ENCODE peak calls at places on chromosomes 6 and 20, in six cellular contexts. One of them, this sample, is unnamed.

GRCh38 chr6:148324297-148325007 is 18.2 kb upstream of the SASH1 start:
- DNase-seq in mesendoderm: no peak
- DNase-seq in uterus: no peak
- DNase-seq in substantia nigra: no peak
- DNase-seq in right cardiac atrium: no peak
- DNase-seq in stomach: no peak
- DNase-seq in this sample: no peak

GRCh38 chr20:45947110-45947866 is 12.8 kb downstream of the PCIF1 start:
- DNase-seq in mesendoderm: no peak
- DNase-seq in uterus: no peak
- DNase-seq in substantia nigra: no peak
- DNase-seq in right cardiac atrium: no peak
- DNase-seq in stomach: no peak
- DNase-seq in this sample: no peak

GRCh38 chr6:103570431-103570830 is 1289.3 kb downstream of the HACE1 start:
- DNase-seq in mesendoderm: no peak
- DNase-seq in uterus: no peak
- DNase-seq in substantia nigra: no peak
- DNase-seq in right cardiac atrium: no peak
- DNase-seq in stomach: no peak
- DNase-seq in this sample: peak

GRCh38 chr6:52213127-52213526 is 27.0 kb downstream of the IL17A start:
- DNase-seq in mesendoderm: peak
- DNase-seq in uterus: no peak
- DNase-seq in substantia nigra: no peak
- DNase-seq in right cardiac atrium: no peak
- DNase-seq in stomach: no peak
- DNase-seq in this sample: no peak

GRCh38 chr20:57092112-57092899 is 174.1 kb downstream of the BMP7 start:
- DNase-seq in mesendoderm: peak
- DNase-seq in uterus: peak
- DNase-seq in substantia nigra: peak
- DNase-seq in right cardiac atrium: peak
- DNase-seq in stomach: peak
- DNase-seq in this sample: no peak

GRCh38 chr20:25273541-25274358 is 25.9 kb downstream of the PYGB start:
- DNase-seq in mesendoderm: no peak
- DNase-seq in uterus: peak
- DNase-seq in substantia nigra: no peak
- DNase-seq in right cardiac atrium: peak
- DNase-seq in stomach: peak
- DNase-seq in this sample: no peak

GRCh38 chr6:27119761-27120160 is 127.7 kb upstream of the PRSS16 start:
- DNase-seq in mesendoderm: no peak
- DNase-seq in uterus: no peak
- DNase-seq in substantia nigra: no peak
- DNase-seq in right cardiac atrium: no peak
- DNase-seq in stomach: no peak
- DNase-seq in this sample: no peak

GRCh38 chr6:82963527-82963926 is 102.1 kb downstream of the UBE3D start:
- DNase-seq in mesendoderm: peak
- DNase-seq in uterus: no peak
- DNase-seq in substantia nigra: no peak
- DNase-seq in right cardiac atrium: no peak
- DNase-seq in stomach: no peak
- DNase-seq in this sample: no peak

GRCh38 chr20:64119681-64120341 is 12.4 kb upstream of the NPBWR2 start:
- DNase-seq in mesendoderm: no peak
- DNase-seq in uterus: no peak
- DNase-seq in substantia nigra: no peak
- DNase-seq in right cardiac atrium: peak
- DNase-seq in stomach: no peak
- DNase-seq in this sample: no peak

GRCh38 chr6:122553697-122554096 is 56.5 kb upstream of the PKIB start:
- DNase-seq in mesendoderm: no peak
- DNase-seq in uterus: no peak
- DNase-seq in substantia nigra: no peak
- DNase-seq in right cardiac atrium: no peak
- DNase-seq in stomach: no peak
- DNase-seq in this sample: no peak

GRCh38 chr6:123214433-123214832 is 218.4 kb downstream of the CLVS2 start:
- DNase-seq in mesendoderm: no peak
- DNase-seq in uterus: no peak
- DNase-seq in substantia nigra: no peak
- DNase-seq in right cardiac atrium: no peak
- DNase-seq in stomach: no peak
- DNase-seq in this sample: no peak

GRCh38 chr6:15036690-15037245 is 209.1 kb upstream of the JARID2 start:
- DNase-seq in mesendoderm: peak
- DNase-seq in uterus: peak
- DNase-seq in substantia nigra: peak
- DNase-seq in right cardiac atrium: peak
- DNase-seq in stomach: peak
- DNase-seq in this sample: no peak

GRCh38 chr6:123524781-123525180 is 112.0 kb downstream of the TRDN start:
- DNase-seq in mesendoderm: no peak
- DNase-seq in uterus: no peak
- DNase-seq in substantia nigra: no peak
- DNase-seq in right cardiac atrium: no peak
- DNase-seq in stomach: no peak
- DNase-seq in this sample: no peak

GRCh38 chr6:29627762-29628418 is 5.1 kb downstream of the GABBR1 start:
- DNase-seq in mesendoderm: peak
- DNase-seq in uterus: peak
- DNase-seq in substantia nigra: peak
- DNase-seq in right cardiac atrium: peak
- DNase-seq in stomach: peak
- DNase-seq in this sample: no peak

GRCh38 chr6:170584954-170585498 is 589 bp upstream of the PDCD2 start:
- DNase-seq in mesendoderm: peak
- DNase-seq in uterus: no peak
- DNase-seq in substantia nigra: no peak
- DNase-seq in right cardiac atrium: no peak
- DNase-seq in stomach: peak
- DNase-seq in this sample: peak

GRCh38 chr6:170584181-170584953 is at the start of gene PDCD2:
- DNase-seq in mesendoderm: peak
- DNase-seq in uterus: peak
- DNase-seq in substantia nigra: peak
- DNase-seq in right cardiac atrium: peak
- DNase-seq in stomach: peak
- DNase-seq in this sample: peak

GRCh38 chr6:170578909-170579308 is 5.5 kb downstream of the PDCD2 start:
- DNase-seq in mesendoderm: no peak
- DNase-seq in uterus: no peak
- DNase-seq in substantia nigra: no peak
- DNase-seq in right cardiac atrium: no peak
- DNase-seq in stomach: no peak
- DNase-seq in this sample: no peak

DNA sequence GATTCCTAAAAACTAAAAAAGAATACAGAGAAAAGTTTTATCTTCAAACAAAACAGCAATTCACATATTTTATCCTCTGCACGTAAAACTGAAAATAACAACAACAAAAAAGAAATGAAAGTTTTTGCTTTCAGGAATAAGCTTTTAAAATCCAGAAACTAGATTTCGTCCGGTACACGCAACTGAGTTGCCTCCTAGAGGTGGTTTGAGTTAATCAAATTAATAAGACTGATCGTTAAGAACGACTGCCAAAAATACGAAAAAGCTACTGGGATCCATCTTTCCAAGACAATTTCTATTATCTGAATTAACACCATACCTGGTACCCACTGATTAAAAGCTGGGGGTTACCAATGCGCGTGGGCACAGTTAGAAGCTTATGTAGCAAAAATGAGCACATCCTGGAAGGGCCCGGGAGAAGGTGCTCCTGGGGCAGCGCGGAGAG is 679 bp downstream of the PDCD2 start:
- DNase-seq in mesendoderm: no peak
- DNase-seq in uterus: no peak
- DNase-seq in substantia nigra: no peak
- DNase-seq in right cardiac atrium: no peak
- DNase-seq in stomach: no peak
- DNase-seq in this sample: no peak
- H3K27ac ChIP-seq in mesendoderm: no peak
- H3K27ac ChIP-seq in uterus: peak
- H3K27ac ChIP-seq in substantia nigra: peak
- H3K27ac ChIP-seq in right cardiac atrium: peak
- H3K27ac ChIP-seq in stomach: peak
- H3K27ac ChIP-seq in this sample: peak

DNA sequence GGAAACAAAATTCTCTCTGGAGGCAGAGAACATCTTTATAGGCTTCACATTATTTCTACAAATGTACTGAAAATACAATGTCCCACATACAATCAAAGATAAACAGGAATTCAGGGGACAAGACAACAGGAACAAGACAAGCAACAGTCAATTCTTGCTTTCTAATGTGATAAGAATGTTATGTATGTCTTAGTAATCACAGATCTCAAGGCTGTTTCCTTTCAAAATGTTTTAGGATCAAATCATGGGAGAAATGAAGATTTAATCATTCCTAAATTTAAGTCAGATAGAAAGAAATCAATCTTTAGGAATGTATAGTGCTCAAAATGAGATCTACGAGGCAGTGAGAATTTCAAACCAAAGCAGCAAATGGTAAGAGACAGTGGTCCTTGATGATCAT is 32.1 kb downstream of the NEDD9 start:
- DNase-seq in mesendoderm: no peak
- DNase-seq in uterus: no peak
- DNase-seq in substantia nigra: no peak
- DNase-seq in right cardiac atrium: no peak
- DNase-seq in stomach: no peak
- DNase-seq in this sample: no peak
- H3K27ac ChIP-seq in mesendoderm: no peak
- H3K27ac ChIP-seq in uterus: no peak
- H3K27ac ChIP-seq in substantia nigra: no peak
- H3K27ac ChIP-seq in right cardiac atrium: no peak
- H3K27ac ChIP-seq in stomach: no peak
- H3K27ac ChIP-seq in this sample: no peak

GRCh38 chr6:156697224-156697623 is 80.0 kb upstream of the ARID1B start:
- DNase-seq in mesendoderm: no peak
- DNase-seq in uterus: no peak
- DNase-seq in substantia nigra: no peak
- DNase-seq in right cardiac atrium: no peak
- DNase-seq in stomach: no peak
- DNase-seq in this sample: no peak

GRCh38 chr6:156701961-156702360 is 75.2 kb upstream of the ARID1B start:
- DNase-seq in mesendoderm: no peak
- DNase-seq in uterus: no peak
- DNase-seq in substantia nigra: no peak
- DNase-seq in right cardiac atrium: no peak
- DNase-seq in stomach: no peak
- DNase-seq in this sample: no peak

GRCh38 chr6:156698239-156699016 is 78.8 kb upstream of the ARID1B start:
- DNase-seq in mesendoderm: no peak
- DNase-seq in uterus: no peak
- DNase-seq in substantia nigra: no peak
- DNase-seq in right cardiac atrium: no peak
- DNase-seq in stomach: no peak
- DNase-seq in this sample: no peak

GRCh38 chr6:156700440-156701057 is 76.6 kb upstream of the ARID1B start:
- DNase-seq in mesendoderm: no peak
- DNase-seq in uterus: no peak
- DNase-seq in substantia nigra: no peak
- DNase-seq in right cardiac atrium: no peak
- DNase-seq in stomach: no peak
- DNase-seq in this sample: no peak

DNA sequence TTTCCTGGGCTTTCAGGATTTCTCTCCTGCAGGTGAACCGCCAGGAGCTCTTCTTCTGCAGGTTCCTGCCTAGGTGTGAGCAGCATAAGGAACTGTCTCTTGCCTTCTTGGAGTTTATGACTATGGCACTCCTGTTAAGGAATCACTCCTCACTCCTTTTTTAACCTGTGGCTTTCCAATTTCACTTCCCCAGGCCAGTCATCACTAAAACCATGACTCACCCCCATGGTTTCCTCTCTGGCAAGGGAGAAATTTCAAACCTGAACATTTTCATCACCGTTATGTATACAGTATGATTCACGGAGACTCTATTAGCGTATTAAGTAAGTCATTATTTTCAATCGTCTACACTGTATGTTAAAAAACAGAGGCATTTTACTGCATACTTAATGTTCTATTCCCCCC is 78.2 kb upstream of the ARID1B start:
- DNase-seq in mesendoderm: no peak
- DNase-seq in uterus: no peak
- DNase-seq in substantia nigra: no peak
- DNase-seq in right cardiac atrium: no peak
- DNase-seq in stomach: no peak
- DNase-seq in this sample: peak
- H3K27ac ChIP-seq in mesendoderm: no peak
- H3K27ac ChIP-seq in uterus: no peak
- H3K27ac ChIP-seq in substantia nigra: no peak
- H3K27ac ChIP-seq in right cardiac atrium: no peak
- H3K27ac ChIP-seq in stomach: no peak
- H3K27ac ChIP-seq in this sample: no peak

GRCh38 chr6:73585566-73586415 is 65.0 kb upstream of the EEF1A1 start:
- DNase-seq in mesendoderm: peak
- DNase-seq in uterus: peak
- DNase-seq in substantia nigra: no peak
- DNase-seq in right cardiac atrium: no peak
- DNase-seq in stomach: peak
- DNase-seq in this sample: no peak

GRCh38 chr6:73580247-73581149 is 59.7 kb upstream of the EEF1A1 start:
- DNase-seq in mesendoderm: peak
- DNase-seq in uterus: peak
- DNase-seq in substantia nigra: peak
- DNase-seq in right cardiac atrium: peak
- DNase-seq in stomach: peak
- DNase-seq in this sample: peak

GRCh38 chr6:73581293-73581692 is 60.5 kb upstream of the EEF1A1 start:
- DNase-seq in mesendoderm: no peak
- DNase-seq in uterus: no peak
- DNase-seq in substantia nigra: no peak
- DNase-seq in right cardiac atrium: no peak
- DNase-seq in stomach: no peak
- DNase-seq in this sample: no peak

GRCh38 chr6:73586416-73586974 is 65.7 kb upstream of the EEF1A1 start:
- DNase-seq in mesendoderm: no peak
- DNase-seq in uterus: no peak
- DNase-seq in substantia nigra: no peak
- DNase-seq in right cardiac atrium: no peak
- DNase-seq in stomach: no peak
- DNase-seq in this sample: no peak
- H3K27ac ChIP-seq in mesendoderm: peak
- H3K27ac ChIP-seq in uterus: peak
- H3K27ac ChIP-seq in substantia nigra: peak
- H3K27ac ChIP-seq in right cardiac atrium: no peak
- H3K27ac ChIP-seq in stomach: peak
- H3K27ac ChIP-seq in this sample: peak

GRCh38 chr6:12293234-12293930 is 3.2 kb downstream of the EDN1 start:
- DNase-seq in mesendoderm: no peak
- DNase-seq in uterus: no peak
- DNase-seq in substantia nigra: no peak
- DNase-seq in right cardiac atrium: no peak
- DNase-seq in stomach: no peak
- DNase-seq in this sample: no peak
- H3K27ac ChIP-seq in mesendoderm: no peak
- H3K27ac ChIP-seq in uterus: no peak
- H3K27ac ChIP-seq in substantia nigra: no peak
- H3K27ac ChIP-seq in right cardiac atrium: no peak
- H3K27ac ChIP-seq in stomach: peak
- H3K27ac ChIP-seq in this sample: peak

This sample was measured in epithelial cell of prostate.